ENCODE peak calls at places on chromosomes 5 and 9, in seven cellular contexts. K is SW480, R is NCI-H187 treated with DMSO at 0.1 percent for 48 hours, Q is hypothalamus, Y is adipocyte, A is iris pigment epithelial cell, N is NCI-H2029. P is an unnamed sample.

GRCh38 chr5:10355071-10355889 is 1.8 kb downstream of the MARCHF6 start:
- DNase-seq in N (no peak), R (no peak), A (peak; percentile 42), K (peak; percentile 61), Y (peak; percentile 77), Q (no peak), P (no peak)

GRCh38 chr5:180135967-180136641 is 64.5 kb upstream of the RNF130 start:
- DNase-seq in N (no peak), A (no peak), Y (no peak), R (no peak), Q (no peak), K (no peak), P (no peak)

GRCh38 chr5:36214434-36214833 is 27.3 kb downstream of the NADK2 start:
- DNase-seq in N (no peak), Y (no peak), A (no peak), R (no peak), Q (no peak), K (no peak), P (no peak)

GRCh38 chr5:149799119-149799623 is 69.1 kb downstream of the PPARGC1B start:
- DNase-seq in K (peak; percentile 56), A (peak; percentile 90), Q (no peak), R (peak; percentile 29), N (peak; percentile 82), Y (peak; percentile 71), P (peak; percentile 64)

GRCh38 chr5:134555223-134555790 is 29.8 kb downstream of the JADE2 start:
- DNase-seq in A (no peak), R (no peak), Q (no peak), Y (no peak), K (no peak), N (no peak), P (no peak)

GRCh38 chr5:160382361-160382760 is 11.9 kb upstream of the C1QTNF2 start:
- DNase-seq in Y (no peak), K (no peak), A (no peak), N (no peak), Q (no peak), R (no peak), P (no peak)

GRCh38 chr5:124876564-124876963 is 130.1 kb upstream of the ZNF608 start:
- DNase-seq in A (no peak), N (no peak), R (no peak), Q (no peak), K (no peak), Y (no peak), P (no peak)

GRCh38 chr9:444528-444927 is 229.9 kb downstream of the DOCK8 start:
- DNase-seq in N (no peak), Y (no peak), Q (no peak), R (no peak), K (no peak), A (no peak), P (no peak)

GRCh38 chr5:95809414-95809960 is 13.0 kb downstream of the GLRX start:
- DNase-seq in A (peak; percentile 49), Y (no peak), Q (no peak), K (no peak), N (peak; percentile 23), R (no peak), P (peak; percentile 64)

GRCh38 chr5:178267876-178268275 is 35.3 kb upstream of the PHYKPL start:
- DNase-seq in Q (no peak), N (no peak), A (no peak), Y (no peak), R (no peak), K (no peak), P (no peak)

GRCh38 chr9:136808075-136808780 is 480 bp downstream of the RABL6 start:
- DNase-seq in R (no peak), K (no peak), Y (peak; percentile 59), Q (peak; percentile 40), A (peak; percentile 25), N (no peak), P (peak; percentile 50)

GRCh38 chr5:76615759-76616158 is 7.4 kb downstream of the F2RL2 start:
- DNase-seq in Y (no peak), N (no peak), Q (no peak), A (no peak), K (no peak), R (no peak), P (no peak)

GRCh38 chr5:42274913-42275312 is 148.3 kb upstream of the GHR start:
- DNase-seq in N (no peak), Y (no peak), Q (no peak), K (peak; percentile 32), R (no peak), A (peak; percentile 3), P (no peak)

GRCh38 chr9:19480345-19480744 is 71.5 kb downstream of the ACER2 start:
- DNase-seq in A (no peak), K (no peak), Q (no peak), R (no peak), Y (no peak), N (no peak), P (no peak)

GRCh38 chr9:21994996-21995651 is 533 bp downstream of the CDKN2B-AS1 start:
- DNase-seq in Y (peak; percentile 88), R (peak; percentile 25), N (peak; percentile 91), Q (peak; percentile 42), A (peak; percentile 77), K (peak; percentile 87), P (peak; percentile 89)

GRCh38 chr5:178421699-178422399 is 168.3 kb downstream of the COL23A1 start:
- DNase-seq in N (no peak), R (no peak), Y (no peak), K (no peak), A (no peak), Q (no peak), P (no peak)

GRCh38 chr5:3101561-3101960 is 350.1 kb upstream of the IRX2 start:
- DNase-seq in A (no peak), Y (no peak), Q (no peak), N (no peak), R (no peak), K (no peak), P (no peak)